ENCODE peak calls at places on chromosomes 12 and 14, in seven cellular contexts. V is lower leg skin, Q is AG10803, I is NB4, J is tibial artery, K is right lobe of liver, N is activated B cell treated with CpG ODN at 0.5 μM for 24 hours. O is an unnamed sample.

GRCh38 chr12:57522887-57523705 is 472 bp downstream of the MBD6 start:
- DNase-seq in V (peak), Q (peak), I (peak), J (peak), K (peak), N (no peak), O (no peak)

GRCh38 chr12:93223440-93224426 is 154.0 kb upstream of the NUDT4 start:
- DNase-seq in V (no peak), Q (peak), I (peak), J (no peak), K (no peak), N (no peak), O (no peak)

GRCh38 chr14:104147346-104148125 is 9.1 kb downstream of the KIF26A start:
- DNase-seq in V (no peak), Q (no peak), I (no peak), J (no peak), K (peak), N (no peak), O (no peak)

GRCh38 chr14:91755560-91755959 is 23.7 kb upstream of the CATSPERB start:
- DNase-seq in V (no peak), Q (peak), I (no peak), J (no peak), K (no peak), N (no peak), O (no peak)

GRCh38 chr14:22303589-22304195 is 285.3 kb downstream of the DAD1 start:
- DNase-seq in V (no peak), Q (peak), I (peak), J (no peak), K (no peak), N (no peak), O (no peak)

GRCh38 chr12:4482936-4483335 is 37.3 kb upstream of the FGF6 start:
- DNase-seq in V (no peak), Q (no peak), I (no peak), J (no peak), K (no peak), N (no peak), O (no peak)

GRCh38 chr14:29240046-29240445 is 473.5 kb downstream of the FOXG1 start:
- DNase-seq in V (no peak), Q (peak), I (no peak), J (no peak), K (no peak), N (no peak), O (no peak)

GRCh38 chr14:31902002-31902401 is 175.1 kb upstream of the ARHGAP5 start:
- DNase-seq in V (no peak), Q (no peak), I (no peak), J (no peak), K (no peak), N (no peak), O (no peak)

GRCh38 chr12:73383584-73384229 is 1111.5 kb downstream of the TRHDE start:
- DNase-seq in V (no peak), Q (no peak), I (no peak), J (no peak), K (no peak), N (no peak), O (no peak)

GRCh38 chr14:99733551-99734405 is 49.7 kb downstream of the CYP46A1 start:
- DNase-seq in V (no peak), Q (no peak), I (no peak), J (peak), K (peak), N (no peak), O (no peak)

GRCh38 chr14:90797919-90798318 is 18.3 kb downstream of the TTC7B start:
- DNase-seq in V (no peak), Q (no peak), I (no peak), J (no peak), K (no peak), N (no peak), O (no peak)

GRCh38 chr12:60498656-60499055 is 902.8 kb downstream of the SLC16A7 start:
- DNase-seq in V (no peak), Q (no peak), I (no peak), J (no peak), K (no peak), N (no peak), O (no peak)

GRCh38 chr14:69358233-69358963 is 39.7 kb downstream of the ERH start:
- DNase-seq in V (no peak), Q (no peak), I (no peak), J (no peak), K (no peak), N (no peak), O (no peak)

GRCh38 chr12:47021298-47021697 is 58.1 kb upstream of the PCED1B start:
- DNase-seq in V (no peak), Q (peak), I (peak), J (no peak), K (no peak), N (no peak), O (no peak)

GRCh38 chr14:88825503-88825902 is 1.1 kb downstream of the TTC8 start:
- DNase-seq in V (no peak), Q (no peak), I (no peak), J (no peak), K (no peak), N (no peak), O (no peak)

GRCh38 chr14:68379510-68380303 is 413.2 kb downstream of the ZFP36L1 start:
- DNase-seq in V (no peak), Q (peak), I (no peak), J (no peak), K (no peak), N (no peak), O (peak)

GRCh38 chr12:788288-788687 is 35.9 kb downstream of the WNK1 start:
- DNase-seq in V (no peak), Q (no peak), I (no peak), J (no peak), K (no peak), N (no peak), O (no peak)

GRCh38 chr12:3520168-3520567 is 29.2 kb downstream of the PRMT8 start:
- DNase-seq in V (no peak), Q (no peak), I (no peak), J (no peak), K (no peak), N (no peak), O (no peak)

GRCh38 chr12:30358113-30358512 is 337.6 kb downstream of the IPO8 start:
- DNase-seq in V (no peak), Q (no peak), I (no peak), J (no peak), K (no peak), N (no peak), O (no peak)

GRCh38 chr12:11969437-11970154 is 101.1 kb upstream of the BCL2L14 start:
- DNase-seq in V (no peak), Q (no peak), I (no peak), J (no peak), K (no peak), N (no peak), O (no peak)

GRCh38 chr12:6451348-6452244 is at the start of gene TAPBPL:
- DNase-seq in V (peak), Q (peak), I (peak), J (peak), K (peak), N (peak), O (peak)

GRCh38 chr12:3132636-3133409 is 55.6 kb downstream of the TSPAN9 start:
- DNase-seq in V (no peak), Q (peak), I (no peak), J (no peak), K (no peak), N (no peak), O (no peak)

GRCh38 chr12:19799886-19800602 is 360.8 kb downstream of the AEBP2 start:
- DNase-seq in V (no peak), Q (no peak), I (no peak), J (no peak), K (no peak), N (no peak), O (no peak)

GRCh38 chr12:22529281-22530060 is 14.9 kb downstream of the C2CD5 start:
- DNase-seq in V (no peak), Q (peak), I (peak), J (no peak), K (no peak), N (no peak), O (no peak)

GRCh38 chr12:57842342-57843294 is 3.9 kb downstream of the CTDSP2 start:
- DNase-seq in V (no peak), Q (no peak), I (peak), J (no peak), K (no peak), N (no peak), O (no peak)

GRCh38 chr14:104361921-104362681 is 217.5 kb upstream of the C14orf180 start:
- DNase-seq in V (no peak), Q (no peak), I (no peak), J (peak), K (no peak), N (no peak), O (no peak)

GRCh38 chr12:132523576-132524331 is 33.8 kb downstream of the FBRSL1 start:
- DNase-seq in V (peak), Q (peak), I (peak), J (no peak), K (peak), N (peak), O (peak)

GRCh38 chr14:27409936-27410335 is 812.1 kb upstream of the NOVA1 start:
- DNase-seq in V (no peak), Q (no peak), I (no peak), J (no peak), K (no peak), N (no peak), O (no peak)

GRCh38 chr12:42960087-42960527 is 370.6 kb upstream of the PRICKLE1 start:
- DNase-seq in V (no peak), Q (no peak), I (no peak), J (no peak), K (no peak), N (no peak), O (no peak)

GRCh38 chr12:75596406-75596805 is 85.0 kb upstream of the KRR1 start:
- DNase-seq in V (no peak), Q (no peak), I (no peak), J (no peak), K (no peak), N (no peak), O (no peak)

GRCh38 chr14:26174395-26174794 is 423.4 kb downstream of the NOVA1 start:
- DNase-seq in V (no peak), Q (no peak), I (no peak), J (no peak), K (no peak), N (no peak), O (no peak)

GRCh38 chr12:121581681-121582439 is 1.0 kb upstream of the KDM2B start:
- DNase-seq in V (no peak), Q (peak), I (peak), J (peak), K (no peak), N (no peak), O (no peak)

GRCh38 chr12:54040148-54040494 is 7.3 kb downstream of the HOXC5 start:
- DNase-seq in V (no peak), Q (no peak), I (no peak), J (peak), K (no peak), N (no peak), O (no peak)

GRCh38 chr12:79983969-79984629 is 49.2 kb upstream of the PPP1R12A start:
- DNase-seq in V (no peak), Q (peak), I (no peak), J (no peak), K (no peak), N (no peak), O (no peak)

GRCh38 chr14:25049559-25050493 is at the start of gene STXBP6:
- DNase-seq in V (peak), Q (peak), I (peak), J (peak), K (peak), N (no peak), O (no peak)

DNA sequence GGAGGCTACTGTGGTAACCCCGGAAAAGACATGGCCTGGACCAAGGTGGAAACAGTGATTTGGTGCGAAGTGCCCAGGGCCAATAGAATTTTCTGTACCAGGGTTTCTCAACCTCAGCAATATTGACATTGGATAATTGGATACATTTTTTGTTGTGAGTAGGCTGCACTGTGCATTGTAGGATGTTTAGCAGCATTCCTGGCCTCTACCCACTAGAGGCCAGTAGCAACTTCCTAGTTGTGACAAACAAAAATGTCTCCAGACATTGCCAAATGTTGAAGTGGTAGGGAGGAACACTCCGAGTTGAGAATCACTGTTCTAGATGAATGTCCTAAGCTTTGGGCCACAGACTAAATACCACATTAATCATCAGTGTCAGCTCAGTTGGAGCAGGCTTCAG is 6.2 kb upstream of the CGRRF1 start:
- DNase-seq in V (no peak), Q (peak), I (peak), J (no peak), K (no peak), N (no peak), O (no peak)
- TF ChIP-seq CTCF in V (no peak), Q (peak), I (no peak), J (no peak), K (peak), N (no peak), O (no peak)

DNA sequence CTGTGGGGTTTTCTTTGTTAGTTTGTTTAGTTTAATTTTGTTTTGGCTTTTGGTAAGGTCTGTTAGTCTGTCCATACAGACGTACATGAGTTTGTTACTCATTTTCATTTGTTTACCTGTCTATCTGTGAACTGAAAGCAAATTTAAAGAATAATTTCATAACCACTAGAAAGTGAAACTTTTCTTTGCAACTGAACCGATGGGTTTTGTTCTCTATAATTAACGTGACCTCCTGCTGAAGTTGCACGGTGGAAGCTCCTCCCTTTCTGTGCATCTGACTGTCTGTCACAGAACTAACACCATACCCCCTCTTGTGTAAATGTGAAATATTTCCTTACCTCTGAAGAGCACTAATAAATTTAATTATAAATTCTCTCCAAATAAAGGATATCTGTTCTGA is 595.5 kb downstream of the GALC start:
- DNase-seq in V (no peak), Q (no peak), I (no peak), J (no peak), K (no peak), N (no peak), O (no peak)
- TF ChIP-seq CTCF in V (no peak), Q (no peak), I (no peak), J (no peak), K (no peak), N (no peak), O (no peak)

DNA sequence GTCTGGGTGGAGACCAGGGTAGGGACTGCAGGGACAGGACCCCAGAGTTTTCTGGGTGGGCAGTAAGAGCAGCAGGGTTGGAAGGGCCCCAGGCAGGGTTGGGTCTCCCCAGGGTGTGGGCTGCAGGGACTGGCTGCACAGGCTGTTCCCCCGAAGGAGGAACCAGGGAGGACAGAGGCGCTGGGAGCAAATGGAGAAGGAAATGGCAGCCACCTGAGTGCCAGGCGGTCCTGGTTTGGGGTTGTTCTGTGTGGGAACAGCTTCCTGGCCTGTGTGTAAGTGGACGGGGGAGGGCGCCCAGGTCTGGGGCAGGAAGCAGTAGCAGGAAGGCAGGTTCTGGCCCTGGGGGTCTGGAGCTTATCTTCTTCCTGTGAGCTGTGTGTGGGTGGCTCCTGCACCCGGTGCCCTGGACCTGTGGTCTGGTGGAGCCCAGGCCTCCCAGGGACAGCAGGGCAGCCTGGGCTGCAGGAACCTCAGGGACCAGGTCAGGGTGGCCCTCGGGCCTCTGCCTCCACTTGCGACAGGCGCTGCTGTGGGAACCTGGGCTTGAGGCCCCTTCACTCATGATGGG is 372.8 kb downstream of the TMEM121 start:
- DNase-seq in V (no peak), Q (no peak), I (peak), J (no peak), K (no peak), N (no peak), O (no peak)
- TF ChIP-seq CTCF in V (no peak), Q (no peak), I (no peak), J (no peak), K (no peak), N (no peak), O (no peak)

GRCh38 chr14:106141242-106142220 is 615.1 kb downstream of the TMEM121 start:
- DNase-seq in V (no peak), Q (no peak), I (peak), J (no peak), K (no peak), N (no peak), O (no peak)
- TF ChIP-seq CTCF in V (no peak), Q (no peak), I (no peak), J (no peak), K (no peak), N (no peak), O (no peak)

DNA sequence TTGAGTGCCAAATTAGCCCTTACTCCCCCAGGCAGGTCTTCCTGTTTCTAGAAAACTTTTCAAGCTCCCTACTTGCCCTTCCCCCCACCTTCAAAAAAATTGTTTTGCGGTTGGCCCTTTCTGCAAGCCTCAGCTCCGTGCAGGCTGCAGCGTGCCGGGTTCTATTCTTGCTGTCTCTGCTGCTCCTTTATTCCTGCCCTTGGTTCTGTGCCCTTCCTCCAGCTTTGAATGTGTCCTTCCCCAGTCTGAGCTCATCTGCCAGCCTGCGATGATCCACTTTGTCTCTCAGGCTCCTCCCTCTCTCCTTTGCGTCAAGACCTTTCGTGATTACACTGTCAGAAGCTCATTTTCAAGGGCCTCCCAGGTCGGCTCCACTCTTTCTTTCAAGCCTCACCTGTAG is 98.6 kb downstream of the IRF2BPL start:
- DNase-seq in V (no peak), Q (peak), I (peak), J (no peak), K (no peak), N (no peak), O (no peak)
- TF ChIP-seq CTCF in V (no peak), Q (no peak), I (no peak), J (no peak), K (no peak), N (no peak), O (no peak)

DNA sequence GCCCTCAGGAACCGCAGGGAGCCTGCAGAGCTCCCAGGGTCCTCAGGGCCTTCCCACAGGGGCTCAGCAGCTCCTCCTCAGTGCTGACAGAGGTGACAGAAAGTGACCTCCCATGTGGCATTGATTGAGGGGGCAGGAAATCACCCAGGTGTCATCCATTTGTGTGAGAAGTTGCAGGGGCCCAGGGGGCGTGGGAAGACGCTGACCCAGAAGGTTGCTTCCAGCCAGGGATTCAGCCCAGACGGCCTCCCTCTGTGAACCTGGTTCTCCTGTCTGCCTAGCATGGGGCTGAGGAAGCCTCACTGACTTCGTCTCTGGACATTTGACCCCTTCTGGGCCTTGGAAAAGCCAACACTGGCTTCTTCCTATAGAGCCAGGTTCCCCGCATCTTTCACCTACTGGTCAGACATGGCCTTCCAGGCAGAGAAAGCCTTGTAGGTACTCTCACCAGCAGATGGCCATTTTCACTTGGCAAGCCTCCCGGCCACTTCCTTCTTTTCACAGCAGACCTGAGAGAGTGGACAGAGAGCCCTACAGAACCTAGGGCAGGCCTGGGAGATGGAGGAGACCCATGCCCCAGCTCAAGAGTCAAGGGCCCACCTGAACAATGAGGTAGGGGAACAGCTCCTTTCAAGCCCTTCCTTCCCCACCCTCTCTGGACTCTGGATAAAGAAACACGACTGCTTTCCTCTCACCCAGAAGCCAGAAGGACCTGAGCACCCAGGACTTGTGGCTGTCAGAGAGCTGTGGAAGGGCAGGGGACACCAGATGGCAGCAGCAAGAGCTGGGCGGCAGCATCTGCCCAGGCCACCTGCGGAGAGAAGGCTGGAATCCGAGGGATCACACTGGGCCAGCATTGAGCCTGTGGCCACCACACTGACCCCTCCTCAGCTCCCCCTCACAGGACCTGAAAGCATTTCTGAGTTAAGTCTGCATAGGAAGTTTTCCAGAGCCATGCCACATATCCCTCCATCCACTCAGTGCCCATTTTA is 377.8 kb downstream of the DPF3 start:
- DNase-seq in V (no peak), Q (peak), I (peak), J (no peak), K (no peak), N (no peak), O (no peak)
- TF ChIP-seq CTCF in V (no peak), Q (peak), I (no peak), J (no peak), K (no peak), N (no peak), O (no peak)

DNA sequence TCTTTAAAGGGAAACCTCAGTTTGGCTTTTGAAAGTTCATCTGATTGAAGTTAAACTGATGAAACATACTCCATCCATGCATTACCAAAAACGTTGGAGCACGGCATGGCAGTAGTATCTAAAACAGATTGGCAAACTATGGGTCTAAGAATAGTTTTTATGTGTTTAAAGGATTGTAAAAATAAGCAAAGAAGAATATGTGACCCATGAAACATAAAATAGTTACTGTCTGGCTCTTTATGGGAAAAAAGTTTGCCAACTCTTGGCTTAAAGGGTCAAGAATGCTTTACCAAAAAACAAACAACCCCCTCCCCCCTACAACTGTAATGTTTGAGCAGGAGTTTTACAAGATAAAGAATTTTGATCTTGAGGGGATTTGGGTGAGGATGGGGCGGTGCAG is 32.6 kb downstream of the TRAF3 start:
- DNase-seq in V (no peak), Q (no peak), I (no peak), J (no peak), K (no peak), N (no peak), O (no peak)
- TF ChIP-seq CTCF in V (no peak), Q (no peak), I (no peak), J (no peak), K (no peak), N (no peak), O (no peak)

O was measured in natural killer cell.